ENCODE peak calls at places on chromosomes 4 and X, in seven cellular contexts. Q is Peyer's patch; R is CD8-positive, alpha-beta memory T cell; X is astrocyte; B is MM.1S; M is upper lobe of left lung; V is keratinocyte. G is an unnamed sample.
A peak's percentile ranks its signal among the peaks of the same experiment; 100 is the strongest.

GRCh38 chr4:87865288-87865687 is 32.5 kb downstream of the MEPE start:
- DNase-seq in Q (no peak), R (no peak), X (peak; percentile 20), B (no peak), M (no peak), V (no peak), G (no peak)

GRCh38 chrX:155148724-155149537 is 67.3 kb upstream of the VBP1 start:
- DNase-seq in Q (no peak), R (no peak), X (no peak), B (no peak), M (no peak), V (peak; percentile 5), G (no peak)

GRCh38 chr4:77697860-77698599 is 92.4 kb downstream of the CXCL13 start:
- DNase-seq in Q (peak; percentile 53), R (no peak), X (peak; percentile 55), B (no peak), M (no peak), V (no peak), G (peak; percentile 43)

GRCh38 chrX:136157187-136157586 is 9.9 kb downstream of the FHL1 start:
- DNase-seq in Q (no peak), R (no peak), X (no peak), B (peak; percentile 53), M (no peak), V (no peak), G (no peak)

GRCh38 chr4:79576480-79576803 is 168.4 kb upstream of the GK2 start:
- DNase-seq in Q (no peak), R (no peak), X (peak; percentile 4), B (peak; percentile 55), M (no peak), V (no peak), G (no peak)

GRCh38 chr4:38898245-38898644 is 30.6 kb downstream of the FAM114A1 start:
- DNase-seq in Q (no peak), R (no peak), X (no peak), B (no peak), M (no peak), V (no peak), G (no peak)

GRCh38 chrX:53686151-53686885 is at the start of gene HUWE1:
- DNase-seq in Q (peak; percentile 78), R (peak; percentile 72), X (peak; percentile 44), B (peak; percentile 81), M (peak; percentile 78), V (no peak), G (peak; percentile 93)

GRCh38 chr4:158667651-158668198 is 4.0 kb downstream of the C4orf46 start:
- DNase-seq in Q (no peak), R (peak; percentile 2), X (no peak), B (no peak), M (no peak), V (no peak), G (no peak)

GRCh38 chrX:140091276-140091886 is 126.1 kb upstream of the CXorf66 start:
- DNase-seq in Q (peak; percentile 33), R (no peak), X (no peak), B (no peak), M (peak; percentile 23), V (no peak), G (peak; percentile 75)

GRCh38 chrX:69109706-69110635 is 55.3 kb downstream of the PJA1 start:
- DNase-seq in Q (no peak), R (no peak), X (peak; percentile 41), B (no peak), M (no peak), V (peak; percentile 71), G (no peak)

GRCh38 chr4:1323635-1324442 is 23.2 kb upstream of the UVSSA start:
- DNase-seq in Q (no peak), R (no peak), X (peak; percentile 99), B (no peak), M (no peak), V (peak; percentile 99), G (peak; percentile 52)

GRCh38 chr4:86594559-86595425 is 677 bp downstream of the PTPN13 start:
- DNase-seq in Q (peak; percentile 49), R (peak; percentile 7), X (peak; percentile 85), B (peak; percentile 43), M (peak; percentile 25), V (no peak), G (peak; percentile 78)

GRCh38 chr4:158496030-158496741 is 25.5 kb upstream of the RXFP1 start:
- DNase-seq in Q (no peak), R (no peak), X (no peak), B (peak; percentile 38), M (peak; percentile 46), V (no peak), G (no peak)

GRCh38 chr4:40280586-40280985 is 54.5 kb upstream of the CHRNA9 start:
- DNase-seq in Q (no peak), R (no peak), X (no peak), B (no peak), M (no peak), V (no peak), G (no peak)

GRCh38 chr4:52907510-52907909 is 45.4 kb downstream of the RASL11B start:
- DNase-seq in Q (no peak), R (no peak), X (no peak), B (no peak), M (no peak), V (no peak), G (no peak)

GRCh38 chr4:110544594-110544993 is 68.6 kb downstream of the ENPEP start:
- DNase-seq in Q (no peak), R (no peak), X (no peak), B (no peak), M (no peak), V (no peak), G (no peak)

GRCh38 chrX:112910418-112910817 is 69.8 kb upstream of the AMOT start:
- DNase-seq in Q (no peak), R (no peak), X (no peak), B (no peak), M (no peak), V (no peak), G (no peak)

GRCh38 chr4:151169900-151170299 is 70.5 kb downstream of the RPS3A start:
- DNase-seq in Q (no peak), R (no peak), X (peak; percentile 61), B (no peak), M (no peak), V (no peak), G (no peak)

GRCh38 chrX:41877167-41877566 is 46.2 kb downstream of the CASK start:
- DNase-seq in Q (no peak), R (no peak), X (no peak), B (no peak), M (no peak), V (no peak), G (no peak)

GRCh38 chr4:113064244-113064643 is 14.8 kb downstream of the ANK2 start:
- DNase-seq in Q (no peak), R (no peak), X (no peak), B (no peak), M (no peak), V (no peak), G (no peak)

GRCh38 chr4:42615131-42615776 is 41.7 kb downstream of the ATP8A1 start:
- DNase-seq in Q (no peak), R (no peak), X (no peak), B (no peak), M (no peak), V (no peak), G (no peak)

GRCh38 chrX:39850630-39851152 is 247.1 kb downstream of the BCOR start:
- DNase-seq in Q (no peak), R (no peak), X (peak; percentile 31), B (no peak), M (no peak), V (no peak), G (no peak)

GRCh38 chr4:182225257-182225852 is 17.8 kb upstream of the TENM3 start:
- DNase-seq in Q (no peak), R (no peak), X (no peak), B (no peak), M (no peak), V (no peak), G (no peak)

GRCh38 chrX:150935466-150935865 is 37.0 kb upstream of the CD99L2 start:
- DNase-seq in Q (no peak), R (no peak), X (peak; percentile 62), B (no peak), M (no peak), V (no peak), G (peak; percentile 74)

GRCh38 chr4:47287735-47288134 is 175.8 kb downstream of the COMMD8 start:
- DNase-seq in Q (no peak), R (no peak), X (peak; percentile 88), B (peak; percentile 26), M (no peak), V (no peak), G (no peak)

GRCh38 chr4:103422467-103423219 is 224.5 kb upstream of the CENPE start:
- DNase-seq in Q (no peak), R (no peak), X (no peak), B (no peak), M (no peak), V (no peak), G (no peak)

GRCh38 chr4:1683371-1683902 is 676 bp downstream of the FAM53A start:
- DNase-seq in Q (no peak), R (no peak), X (peak; percentile 85), B (peak; percentile 12), M (no peak), V (no peak), G (peak; percentile 83)

GRCh38 chr4:48342559-48342878 is 1.2 kb downstream of the SLAIN2 start:
- DNase-seq in Q (no peak), R (peak; percentile 13), X (no peak), B (peak; percentile 22), M (no peak), V (no peak), G (no peak)
- H3K9me3 ChIP-seq in Q (no peaks in the 10 kb centered on the region), R (no peaks in the 10 kb centered on the region), X (no peaks in the 10 kb centered on the region), B (no peaks in the 10 kb centered on the region), M (no peaks in the 10 kb centered on the region), V (no peaks in the 10 kb centered on the region), G (no peaks in the 10 kb centered on the region)

GRCh38 chr4:256492-256891 is 48.8 kb downstream of the ZNF732 start:
- DNase-seq in Q (no peak), R (no peak), X (no peak), B (no peak), M (no peak), V (no peak), G (no peak)
- H3K9me3 ChIP-seq in Q (no peaks in the 10 kb centered on the region), R (peaks cover 34% of the 10 kb centered on the region), X (peaks cover 41% of the 10 kb centered on the region), B (no peaks in the 10 kb centered on the region), M (peaks cover 82% of the 10 kb centered on the region), V (peaks cover 4% of the 10 kb centered on the region), G (peaks cover 17% of the 10 kb centered on the region)

DNA sequence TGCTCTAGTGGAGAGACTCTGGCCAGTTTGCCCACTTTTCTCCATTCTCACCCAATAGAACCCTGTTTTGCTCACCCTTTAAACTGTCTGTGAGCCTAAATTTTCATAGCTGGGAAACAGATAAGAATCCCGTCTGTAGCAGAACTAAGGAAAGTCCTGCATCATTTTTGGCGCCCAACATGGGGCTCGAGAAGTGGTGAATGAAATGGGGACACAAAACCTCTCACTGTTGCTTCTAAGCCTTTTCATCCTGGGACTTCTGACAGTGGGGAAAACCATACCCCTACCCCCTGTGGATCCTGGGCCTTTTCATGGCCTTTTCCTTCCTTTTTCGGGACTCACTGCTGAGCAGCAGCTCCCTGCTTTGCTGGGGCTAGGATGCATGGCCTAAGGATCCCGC is 189.9 kb downstream of the INPP4B start:
- DNase-seq in Q (no peak), R (no peak), X (peak; percentile 18), B (no peak), M (no peak), V (no peak), G (no peak)
- H3K9me3 ChIP-seq in Q (no peaks in the 10 kb centered on the region), R (peaks cover 45% of the 10 kb centered on the region), X (peaks cover 27% of the 10 kb centered on the region), B (no peaks in the 10 kb centered on the region), M (peaks cover 29% of the 10 kb centered on the region), V (peaks cover 9% of the 10 kb centered on the region), G (peaks cover 37% of the 10 kb centered on the region)

DNA sequence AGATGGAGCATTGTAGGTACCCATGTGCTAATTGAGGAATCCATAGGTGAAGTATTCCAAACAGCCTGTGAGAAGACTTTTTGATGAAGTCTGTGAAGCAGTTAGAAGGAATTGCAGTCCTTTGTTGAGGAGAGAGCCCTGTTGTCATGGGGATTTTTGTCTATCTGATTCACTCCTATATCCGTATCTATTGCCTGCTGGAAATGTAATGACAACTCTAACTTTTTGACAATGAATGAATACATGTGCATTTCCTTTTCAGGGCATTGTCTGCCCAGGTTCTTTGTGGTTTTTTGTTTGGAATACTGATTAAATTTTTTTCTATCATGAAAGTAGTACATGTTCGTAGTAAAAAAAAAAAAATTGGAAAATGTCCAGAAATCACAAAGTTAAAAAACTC is 31.1 kb downstream of the STK32B start:
- DNase-seq in Q (no peak), R (no peak), X (peak; percentile 17), B (no peak), M (no peak), V (no peak), G (no peak)
- H3K9me3 ChIP-seq in Q (no peaks in the 10 kb centered on the region), R (no peaks in the 10 kb centered on the region), X (no peaks in the 10 kb centered on the region), B (no peaks in the 10 kb centered on the region), M (peaks cover 7% of the 10 kb centered on the region), V (no peaks in the 10 kb centered on the region), G (no peaks in the 10 kb centered on the region)

G was measured in kidney.